ENCODE peak calls at places on chromosomes 16 and 17, in eight cellular contexts. O is kidney glomerular epithelial cell; A is left cardiac atrium; M is GM12865; B is stimulated activated CD8-positive, alpha-beta memory T cell treated with anti-CD3 and anti-CD28 coated beads, Interleukin-4, amount 100 ng/mL, for 1 hour; C is CD8-positive, alpha-beta T cell; X is COR-L47; L is hypothalamus. Q is an unnamed sample.

GRCh38 chr17:35790826-35791225 is 4.6 kb downstream of the MMP28 start:
- DNase-seq in O (no peak), A (no peak), M (no peak), B (no peak), C (no peak), X (no peak), L (no peak), Q (no peak)

GRCh38 chr17:63843387-63844292 is 1.2 kb upstream of the SMARCD2 start:
- DNase-seq in O (peak; percentile 24), A (peak; percentile 83), M (peak; percentile 91), B (no peak), C (no peak), X (no peak), L (no peak), Q (no peak)

GRCh38 chr17:72527819-72528218 is 407.0 kb downstream of the SOX9 start:
- DNase-seq in O (no peak), A (no peak), M (no peak), B (no peak), C (no peak), X (no peak), L (no peak), Q (no peak)

GRCh38 chr16:70697601-70698170 is 11.8 kb upstream of the MTSS2 start:
- DNase-seq in O (no peak), A (no peak), M (no peak), B (no peak), C (no peak), X (no peak), L (no peak), Q (no peak)

GRCh38 chr17:38451030-38451839 is 23.0 kb downstream of the ARHGAP23 start:
- DNase-seq in O (peak; percentile 79), A (peak; percentile 70), M (no peak), B (no peak), C (no peak), X (no peak), L (no peak), Q (peak; percentile 78)

GRCh38 chr17:82615084-82616020 is 32.9 kb downstream of the WDR45B start:
- DNase-seq in O (no peak), A (no peak), M (no peak), B (no peak), C (no peak), X (no peak), L (no peak), Q (no peak)

GRCh38 chr17:81345211-81346089 is 49.8 kb upstream of the BAHCC1 start:
- DNase-seq in O (peak; percentile 47), A (peak; percentile 93), M (peak; percentile 92), B (no peak), C (peak; percentile 23), X (peak; percentile 89), L (peak; percentile 78), Q (peak; percentile 75)

GRCh38 chr16:86046901-86047300 is 147.9 kb downstream of the IRF8 start:
- DNase-seq in O (no peak), A (no peak), M (no peak), B (no peak), C (no peak), X (no peak), L (no peak), Q (no peak)

GRCh38 chr16:87806608-87807546 is 41.1 kb upstream of the KLHDC4 start:
- DNase-seq in O (peak; percentile 69), A (peak; percentile 64), M (peak; percentile 61), B (peak; percentile 11), C (peak; percentile 40), X (peak; percentile 97), L (peak; percentile 11), Q (peak; percentile 58)

GRCh38 chr16:12901204-12901596 is 198 bp upstream of the SHISA9 start:
- DNase-seq in O (peak; percentile 38), A (no peak), M (no peak), B (no peak), C (no peak), X (no peak), L (no peak), Q (peak; percentile 71)

GRCh38 chr17:29557085-29557697 is 9.6 kb downstream of the ABHD15 start:
- DNase-seq in O (peak; percentile 95), A (no peak), M (no peak), B (no peak), C (no peak), X (no peak), L (no peak), Q (no peak)

GRCh38 chr17:70859829-70860228 is 690.5 kb downstream of the KCNJ2 start:
- DNase-seq in O (no peak), A (no peak), M (no peak), B (no peak), C (no peak), X (no peak), L (no peak), Q (no peak)

GRCh38 chr17:83012873-83013778 is 66.3 kb upstream of the METRNL start:
- DNase-seq in O (no peak), A (no peak), M (no peak), B (no peak), C (no peak), X (no peak), L (no peak), Q (peak; percentile 18)

Q was measured in iPS-NIHi11.